ENCODE peak calls at places on chromosome 22, in seven cellular contexts. I, M, Q, Z, C, L and R are unnamed samples.

GRCh38 chr22:20164863-20165262 is 14.0 kb upstream of the CCDC188 start:
- DNase-seq in I (no peak), M (no peak), Q (no peak), Z (no peak), C (no peak), L (no peak), R (no peak)

GRCh38 chr22:44710474-44711235 is 8.7 kb downstream of the PRR5 start:
- DNase-seq in I (no peak), M (no peak), Q (no peak), Z (no peak), C (no peak), L (no peak), R (no peak)

GRCh38 chr22:44677299-44678244 is 24.4 kb upstream of the PRR5 start:
- DNase-seq in I (no peak), M (no peak), Q (no peak), Z (no peak), C (no peak), L (no peak), R (no peak)

GRCh38 chr22:20124083-20124787 is 7.2 kb upstream of the TRMT2A start:
- DNase-seq in I (no peak), M (no peak), Q (no peak), Z (no peak), C (no peak), L (no peak), R (no peak)

GRCh38 chr22:48498526-48499331 is 1328.9 kb downstream of the BRD1 start:
- DNase-seq in I (no peak), M (no peak), Q (no peak), Z (no peak), C (no peak), L (peak; percentile 43), R (no peak)

GRCh38 chr22:17369553-17370035 is 334 bp downstream of the CECR2 start:
- DNase-seq in I (peak; percentile 86), M (no peak), Q (no peak), Z (peak; percentile 80), C (no peak), L (no peak), R (no peak)

GRCh38 chr22:26846645-26847044 is 189.3 kb downstream of the MIAT start:
- DNase-seq in I (no peak), M (no peak), Q (no peak), Z (no peak), C (peak; percentile 52), L (no peak), R (no peak)

GRCh38 chr22:48250937-48251530 is 1488.6 kb downstream of the TBC1D22A start:
- DNase-seq in I (no peak), M (no peak), Q (no peak), Z (no peak), C (no peak), L (no peak), R (no peak)

GRCh38 chr22:37345863-37346514 is 63.7 kb downstream of the CYTH4 start:
- DNase-seq in I (no peak), M (peak; percentile 97), Q (no peak), Z (no peak), C (peak; percentile 71), L (no peak), R (peak; percentile 12)

GRCh38 chr22:19874307-19875060 is 19.8 kb upstream of the GNB1L start:
- DNase-seq in I (peak; percentile 87), M (no peak), Q (peak; percentile 6), Z (peak; percentile 57), C (no peak), L (no peak), R (peak; percentile 66)

GRCh38 chr22:17911312-17911705 is 113.1 kb downstream of the MICAL3 start:
- DNase-seq in I (no peak), M (no peak), Q (no peak), Z (no peak), C (no peak), L (no peak), R (no peak)

GRCh38 chr22:40046126-40046525 is 51.4 kb downstream of the FAM83F start:
- DNase-seq in I (no peak), M (no peak), Q (no peak), Z (no peak), C (no peak), L (no peak), R (no peak)
- H3K4me3 ChIP-seq in I (peak overlapping the region; percentile 82), M (no peak overlapping the region), Q (no peak overlapping the region), Z (no peak overlapping the region), C (no peak overlapping the region), L (peak overlapping the region; percentile 52), R (no peak overlapping the region)

GRCh38 chr22:46295277-46295971 is 1.2 kb upstream of the GTSE1 start:
- DNase-seq in I (no peak), M (no peak), Q (no peak), Z (peak; percentile 64), C (no peak), L (no peak), R (no peak)
- H3K4me3 ChIP-seq in I (peak overlapping the region; percentile 68), M (no peak overlapping the region), Q (no peak overlapping the region), Z (peak overlapping the region; percentile 54), C (no peak overlapping the region), L (no peak overlapping the region), R (no peak overlapping the region)

GRCh38 chr22:49963647-49964026 is 3.1 kb downstream of the PIM3 start:
- DNase-seq in I (no peak), M (no peak), Q (peak; percentile 39), Z (no peak), C (no peak), L (no peak), R (no peak)
- H3K4me3 ChIP-seq in I (no peak overlapping the region), M (no peak overlapping the region), Q (peak overlapping the region; percentile 70), Z (no peak overlapping the region), C (no peak overlapping the region), L (peak overlapping the region; percentile 94), R (peak overlapping the region; percentile 98)

GRCh38 chr22:25109878-25110595 is 89.6 kb upstream of the CRYBB3 start:
- DNase-seq in I (no peak), M (no peak), Q (no peak), Z (no peak), C (no peak), L (no peak), R (no peak)
- H3K4me3 ChIP-seq in I (no peak overlapping the region), M (no peak overlapping the region), Q (no peak overlapping the region), Z (no peak overlapping the region), C (no peak overlapping the region), L (no peak overlapping the region), R (no peak overlapping the region)

DNA sequence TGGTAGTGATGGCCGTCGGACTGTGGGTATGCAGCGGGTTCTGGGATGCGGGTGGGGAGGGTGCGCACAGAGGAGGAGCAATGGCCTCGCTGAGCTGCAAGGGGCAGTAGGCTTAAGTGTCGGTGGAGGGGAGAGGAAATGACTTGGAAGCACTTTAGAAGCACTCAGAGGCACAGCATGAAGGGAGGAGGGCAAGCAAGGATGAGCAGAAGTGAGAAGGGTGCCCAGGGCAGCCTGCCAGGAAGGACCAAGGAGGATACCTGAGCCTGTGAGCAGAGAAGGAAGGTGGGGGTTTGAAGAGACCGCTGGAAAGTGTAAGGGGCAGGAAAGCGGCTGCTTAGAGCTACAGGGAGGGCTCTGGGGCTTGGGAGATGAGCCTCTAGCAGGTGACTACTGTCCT is 330 bp downstream of the SLC5A1 start:
- DNase-seq in I (no peak), M (no peak), Q (no peak), Z (no peak), C (no peak), L (no peak), R (no peak)
- H3K4me3 ChIP-seq in I (no peak overlapping the region), M (no peak overlapping the region), Q (no peak overlapping the region), Z (no peak overlapping the region), C (no peak overlapping the region), L (peak overlapping the region; percentile 14), R (no peak overlapping the region)

GRCh38 chr22:23384451-23384850 is 195.6 kb downstream of the IGLL1 start:
- DNase-seq in I (no peak), M (no peak), Q (no peak), Z (peak; percentile 55), C (no peak), L (no peak), R (no peak)

GRCh38 chr22:23383491-23384450 is 196.3 kb downstream of the IGLL1 start:
- DNase-seq in I (peak; percentile 43), M (no peak), Q (no peak), Z (peak; percentile 86), C (no peak), L (no peak), R (no peak)

GRCh38 chr22:23385301-23386244 is 194.5 kb downstream of the IGLL1 start:
- DNase-seq in I (peak; percentile 83), M (peak; percentile 71), Q (peak; percentile 79), Z (peak; percentile 96), C (peak; percentile 75), L (peak; percentile 98), R (peak; percentile 63)

GRCh38 chr22:23386245-23386631 is 193.9 kb downstream of the IGLL1 start:
- DNase-seq in I (no peak), M (no peak), Q (no peak), Z (no peak), C (no peak), L (no peak), R (no peak)

GRCh38 chr22:23384899-23385298 is 195.2 kb downstream of the IGLL1 start:
- DNase-seq in I (no peak), M (no peak), Q (no peak), Z (peak; percentile 44), C (no peak), L (no peak), R (no peak)
- H3K4me3 ChIP-seq in I (no peak overlapping the region), M (no peak overlapping the region), Q (no peak overlapping the region), Z (no peak overlapping the region), C (no peak overlapping the region), L (no peak overlapping the region), R (no peak overlapping the region)

DNA sequence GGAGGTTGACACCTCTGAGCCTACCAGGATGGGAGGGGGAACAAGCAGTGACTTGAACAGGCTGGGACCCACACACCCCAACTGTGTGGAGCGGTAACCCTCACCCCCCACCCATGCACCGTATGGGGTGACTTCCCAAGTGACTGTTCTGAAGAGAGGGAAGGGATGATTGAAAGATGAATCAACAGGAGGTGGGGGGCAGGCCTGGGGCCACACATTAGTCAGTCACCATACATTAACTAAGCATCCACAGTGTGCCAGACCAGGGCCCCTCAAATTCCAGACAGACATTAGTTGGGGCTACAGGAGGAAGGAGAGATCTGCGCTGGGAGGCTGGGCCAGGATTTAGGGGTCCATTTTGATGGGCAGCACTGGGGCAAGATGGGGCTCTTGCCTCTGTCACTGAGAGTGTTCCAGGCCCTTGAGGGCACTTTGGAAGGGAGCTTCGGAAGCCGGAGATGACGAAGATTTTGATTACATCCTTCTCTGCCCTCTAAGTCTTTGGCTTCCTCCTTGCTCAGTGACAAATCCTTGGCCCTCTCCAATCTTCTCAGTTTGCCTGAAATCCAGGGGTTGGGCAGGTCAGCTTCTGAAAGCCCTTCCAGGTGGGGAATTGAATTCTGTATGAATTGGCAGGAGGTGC is 966 bp downstream of the SMTN start:
- DNase-seq in I (no peak), M (peak; percentile 62), Q (no peak), Z (peak; percentile 38), C (no peak), L (no peak), R (peak; percentile 90)
- H3K4me3 ChIP-seq in I (peak overlapping the region; percentile 96), M (peak overlapping the region; percentile 71), Q (peak overlapping the region; percentile 35), Z (peak overlapping the region; percentile 71), C (peak overlapping the region; percentile 83), L (peak overlapping the region; percentile 67), R (peak overlapping the region; percentile 64)